ENCODE peak calls at places on chromosomes 12 and 14, in six cellular contexts. F, I, M, P, A and Q are unnamed samples.

GRCh38 chr14:83816755-83817154 is 1713.2 kb upstream of the FLRT2 start:
- DNase-seq in A (peak), I (no peak), M (no peak), P (no peak), F (peak), Q (no peak)

GRCh38 chr14:54488318-54488645 is 498 bp downstream of the GMFB start:
- DNase-seq in A (no peak), F (no peak), I (no peak), M (no peak), P (no peak), Q (no peak)

GRCh38 chr12:6250343-6250742 is 50.1 kb downstream of the CD9 start:
- DNase-seq in F (no peak), I (no peak), A (no peak), M (no peak), P (no peak), Q (no peak)

GRCh38 chr14:100654025-100654813 is 67.0 kb upstream of the BEGAIN start:
- DNase-seq in M (no peak), P (no peak), A (no peak), F (no peak), I (no peak), Q (no peak)

GRCh38 chr14:103188691-103189480 is 65.6 kb downstream of the TNFAIP2 start:
- DNase-seq in M (peak), A (peak), F (peak), I (no peak), P (no peak), Q (no peak)

GRCh38 chr14:83101855-83102254 is 1568.2 kb upstream of the SEL1L start:
- DNase-seq in A (no peak), I (no peak), F (no peak), M (no peak), P (no peak), Q (no peak)

GRCh38 chr12:4909397-4909733 is 340 bp upstream of the KCNA1 start:
- DNase-seq in A (no peak), I (no peak), M (no peak), F (peak), P (no peak), Q (no peak)

GRCh38 chr12:115542656-115543055 is 734.8 kb downstream of the MED13L start:
- DNase-seq in I (no peak), M (no peak), A (no peak), F (no peak), P (no peak), Q (no peak)

GRCh38 chr14:32202941-32203882 is at the start of gene RNU6-8:
- DNase-seq in M (peak), I (peak), P (peak), F (peak), A (peak), Q (peak)

GRCh38 chr14:94501588-94502516 is 7.4 kb downstream of the SERPINA12 start:
- DNase-seq in M (no peak), A (no peak), I (no peak), F (no peak), P (no peak), Q (no peak)

GRCh38 chr12:11477110-11477509 is 81.7 kb upstream of the PRB2 start:
- DNase-seq in F (no peak), P (no peak), A (no peak), M (no peak), I (no peak), Q (no peak)

GRCh38 chr14:68396411-68396930 is 396.4 kb downstream of the ZFP36L1 start:
- DNase-seq in F (no peak), I (no peak), P (no peak), A (no peak), M (no peak), Q (no peak)

GRCh38 chr14:52949711-52950409 is 990 bp downstream of the FERMT2 start:
- DNase-seq in I (no peak), P (peak), F (peak), M (no peak), A (peak), Q (no peak)

GRCh38 chr12:89943461-89943860 is 234.8 kb upstream of the ATP2B1 start:
- DNase-seq in I (no peak), P (no peak), A (no peak), M (no peak), F (no peak), Q (no peak)

GRCh38 chr12:104596128-104596799 is 139.5 kb downstream of the CHST11 start:
- DNase-seq in A (peak), F (peak), M (peak), I (peak), P (peak), Q (no peak)

GRCh38 chr12:104599272-104599984 is 142.7 kb downstream of the CHST11 start:
- DNase-seq in P (no peak), M (no peak), F (no peak), I (no peak), A (no peak), Q (no peak)

GRCh38 chr12:104599985-104600712 is 143.4 kb downstream of the CHST11 start:
- DNase-seq in F (no peak), I (no peak), A (no peak), M (no peak), P (no peak), Q (no peak)

GRCh38 chr12:104596876-104597833 is 140.4 kb downstream of the CHST11 start:
- DNase-seq in A (no peak), M (no peak), F (no peak), I (no peak), P (no peak), Q (no peak)

DNA sequence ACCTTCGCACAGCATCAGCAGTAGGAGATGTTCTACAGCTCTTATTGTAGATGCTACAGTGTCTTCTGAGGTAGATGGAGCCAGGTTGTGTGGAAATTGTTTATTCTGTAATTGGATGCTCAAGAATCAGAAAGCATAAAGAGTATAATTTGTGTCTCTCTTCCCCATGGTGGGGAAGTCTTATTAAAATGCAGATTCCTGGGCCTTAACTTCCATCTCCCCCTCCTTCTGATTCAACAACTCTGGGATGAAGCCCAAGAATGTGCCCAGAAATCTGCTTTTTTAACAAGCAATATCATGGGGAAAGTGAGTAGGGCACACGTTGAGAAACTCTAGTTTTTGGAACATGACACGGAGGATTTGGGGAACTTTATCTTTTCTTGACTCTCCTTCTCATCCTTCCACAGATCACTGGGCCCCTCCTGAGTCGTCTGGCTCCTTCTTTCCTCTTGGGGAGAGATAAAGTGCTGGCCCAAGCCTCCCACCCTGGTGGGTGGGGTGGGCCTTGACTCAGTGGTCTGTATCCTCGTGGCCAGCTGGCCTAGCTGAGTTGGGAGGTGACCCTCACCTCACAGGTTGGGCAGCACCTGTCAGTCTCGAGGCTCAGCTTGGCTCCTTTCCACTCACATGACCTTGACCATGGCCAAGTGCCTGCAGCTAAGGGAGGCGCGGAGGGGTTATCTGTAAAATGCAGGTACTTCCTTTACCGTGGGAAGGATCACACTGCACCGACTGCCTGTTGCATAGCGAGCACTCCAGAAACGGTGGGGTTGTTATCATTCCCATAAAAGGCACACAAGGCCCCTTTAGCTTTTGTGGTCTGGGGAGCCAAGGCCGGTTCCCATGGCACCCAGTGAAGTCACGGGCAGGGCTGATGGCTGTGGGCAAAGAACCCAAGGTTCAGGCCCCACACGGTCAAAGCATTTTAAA is 141.9 kb downstream of the CHST11 start:
- DNase-seq in P (no peak), A (no peak), I (peak), M (peak), F (no peak), Q (no peak)
- H3K27ac ChIP-seq in P (no peak), A (no peak), I (no peak), M (no peak), F (no peak), Q (no peak)

DNA sequence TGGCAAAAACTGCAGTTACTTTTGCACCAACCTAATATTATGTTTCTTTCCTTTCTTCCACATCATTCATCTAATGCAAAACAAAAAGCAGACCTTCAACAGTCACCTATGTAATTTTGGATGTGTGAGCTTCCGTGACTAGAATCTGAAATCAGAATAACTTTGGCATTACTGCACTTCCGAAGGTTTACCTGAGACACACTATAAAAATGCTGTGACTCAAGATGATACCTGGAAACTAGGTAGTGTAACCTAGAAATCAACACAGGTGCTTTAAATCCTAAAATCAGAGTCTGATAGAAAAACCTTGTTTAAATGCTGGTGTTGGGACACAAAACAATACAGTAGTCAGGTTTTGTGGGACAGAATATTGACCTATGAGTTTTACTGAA is 2.2 kb downstream of the BTBD7 start:
- DNase-seq in I (no peak), M (no peak), A (no peak), P (no peak), F (no peak), Q (no peak)
- H3K4me3 ChIP-seq in I (no peak), M (peak), A (no peak), P (no peak), F (no peak), Q (no peak)

GRCh38 chr14:61227893-61228591 is 53.1 kb downstream of the TMEM30B start:
- DNase-seq in A (no peak), M (no peak), F (no peak), P (no peak), I (no peak), Q (no peak)
- H3K27ac ChIP-seq in A (no peak), M (no peak), F (no peak), P (no peak), I (no peak), Q (no peak)

GRCh38 chr12:67578976-67579661 is 69.4 kb upstream of the DYRK2 start:
- DNase-seq in M (no peak), I (no peak), F (no peak), A (no peak), P (no peak), Q (no peak)

GRCh38 chr12:67579662-67580003 is 68.9 kb upstream of the DYRK2 start:
- DNase-seq in I (no peak), A (no peak), M (no peak), P (no peak), F (no peak), Q (no peak)

GRCh38 chr12:67586951-67587350 is 61.6 kb upstream of the DYRK2 start:
- DNase-seq in F (no peak), I (no peak), P (no peak), A (no peak), M (no peak), Q (no peak)

GRCh38 chr12:67582238-67582834 is 66.2 kb upstream of the DYRK2 start:
- DNase-seq in A (no peak), F (no peak), M (no peak), P (no peak), I (no peak), Q (no peak)
- H3K4me3 ChIP-seq in A (no peak), F (no peak), M (no peak), P (no peak), I (no peak), Q (no peak)

GRCh38 chr14:71022015-71022919 is 115.0 kb downstream of the PCNX1 start:
- DNase-seq in I (no peak), P (no peak), F (no peak), A (no peak), M (no peak), Q (no peak)

GRCh38 chr14:71022939-71023338 is 115.7 kb downstream of the PCNX1 start:
- DNase-seq in P (no peak), F (no peak), M (no peak), I (no peak), A (no peak), Q (no peak)

GRCh38 chr14:71021347-71022014 is 114.2 kb downstream of the PCNX1 start:
- DNase-seq in I (no peak), A (no peak), M (no peak), P (no peak), F (no peak), Q (no peak)
- H3K27ac ChIP-seq in I (no peak), A (no peak), M (no peak), P (no peak), F (no peak), Q (no peak)

GRCh38 chr12:1911598-1912575 is 6.6 kb downstream of the CACNA2D4 start:
- DNase-seq in P (peak), F (peak), I (no peak), A (no peak), M (no peak), Q (peak)
- H3K4me3 ChIP-seq in P (no peak), F (no peak), I (no peak), A (no peak), M (no peak), Q (no peak)

GRCh38 chr12:100184549-100184948 is 16.1 kb upstream of the ACTR6 start:
- DNase-seq in F (no peak), P (no peak), M (no peak), A (no peak), I (no peak), Q (no peak)

GRCh38 chr12:100187857-100188519 is 12.6 kb upstream of the ACTR6 start:
- DNase-seq in F (no peak), M (no peak), I (no peak), A (no peak), P (no peak), Q (no peak)

GRCh38 chr12:100185361-100185894 is 15.2 kb upstream of the ACTR6 start:
- DNase-seq in A (no peak), M (no peak), F (no peak), P (no peak), I (no peak), Q (no peak)

GRCh38 chr12:100187068-100187467 is 13.5 kb upstream of the ACTR6 start:
- DNase-seq in M (no peak), F (no peak), I (no peak), A (no peak), P (no peak), Q (no peak)

GRCh38 chr12:100186071-100186470 is 14.5 kb upstream of the ACTR6 start:
- DNase-seq in P (no peak), M (no peak), F (no peak), A (no peak), I (no peak), Q (no peak)
- H3K27ac ChIP-seq in P (no peak), M (peak), F (no peak), A (no peak), I (no peak), Q (no peak)

GRCh38 chr12:56145218-56145617 is 7.2 kb upstream of the MYL6B start:
- DNase-seq in A (no peak), I (no peak), M (no peak), P (no peak), F (no peak), Q (no peak)
- H3K4me3 ChIP-seq in A (no peak), I (no peak), M (no peak), P (no peak), F (no peak), Q (no peak)